ENCODE peak calls at places on chromosomes 1 and 21, in four cellular contexts. One of them, this sample, is unnamed.

GRCh38 chr1:240611619-240612490 is at the start of gene GREM2:
- DNase-seq in activated CD8-positive, alpha-beta memory T cell treated with anti-CD3 and anti-CD28 coated beads for 24 hours: peak
- DNase-seq in hippocampal formation: peak
- DNase-seq in effector CD4-positive, alpha-beta T cell: peak
- DNase-seq in this sample: peak

GRCh38 chr1:203491664-203492485 is 2.1 kb upstream of the OPTC start:
- DNase-seq in activated CD8-positive, alpha-beta memory T cell treated with anti-CD3 and anti-CD28 coated beads for 24 hours: no peak
- DNase-seq in hippocampal formation: peak
- DNase-seq in effector CD4-positive, alpha-beta T cell: no peak
- DNase-seq in this sample: no peak

GRCh38 chr1:112399456-112399855 is 3.4 kb downstream of the CTTNBP2NL start:
- DNase-seq in activated CD8-positive, alpha-beta memory T cell treated with anti-CD3 and anti-CD28 coated beads for 24 hours: no peak
- DNase-seq in hippocampal formation: no peak
- DNase-seq in effector CD4-positive, alpha-beta T cell: no peak
- DNase-seq in this sample: no peak

GRCh38 chr1:33311706-33312412 is 9.0 kb downstream of the A3GALT2 start:
- DNase-seq in activated CD8-positive, alpha-beta memory T cell treated with anti-CD3 and anti-CD28 coated beads for 24 hours: no peak
- DNase-seq in hippocampal formation: no peak
- DNase-seq in effector CD4-positive, alpha-beta T cell: no peak
- DNase-seq in this sample: no peak

GRCh38 chr1:47569681-47570470 is 132.0 kb downstream of the FOXD2 start:
- DNase-seq in activated CD8-positive, alpha-beta memory T cell treated with anti-CD3 and anti-CD28 coated beads for 24 hours: no peak
- DNase-seq in hippocampal formation: no peak
- DNase-seq in effector CD4-positive, alpha-beta T cell: no peak
- DNase-seq in this sample: no peak

GRCh38 chr1:243748706-243749283 is 101.2 kb downstream of the AKT3 start:
- DNase-seq in activated CD8-positive, alpha-beta memory T cell treated with anti-CD3 and anti-CD28 coated beads for 24 hours: no peak
- DNase-seq in hippocampal formation: peak
- DNase-seq in effector CD4-positive, alpha-beta T cell: peak
- DNase-seq in this sample: no peak

GRCh38 chr1:30226648-30227047 is 496.7 kb downstream of the MATN1 start:
- DNase-seq in activated CD8-positive, alpha-beta memory T cell treated with anti-CD3 and anti-CD28 coated beads for 24 hours: no peak
- DNase-seq in hippocampal formation: no peak
- DNase-seq in effector CD4-positive, alpha-beta T cell: no peak
- DNase-seq in this sample: no peak

GRCh38 chr1:94654031-94654430 is 112.5 kb upstream of the F3 start:
- DNase-seq in activated CD8-positive, alpha-beta memory T cell treated with anti-CD3 and anti-CD28 coated beads for 24 hours: no peak
- DNase-seq in hippocampal formation: no peak
- DNase-seq in effector CD4-positive, alpha-beta T cell: no peak
- DNase-seq in this sample: no peak

GRCh38 chr1:30903343-30904034 is 5.1 kb downstream of the SDC3 start:
- DNase-seq in activated CD8-positive, alpha-beta memory T cell treated with anti-CD3 and anti-CD28 coated beads for 24 hours: no peak
- DNase-seq in hippocampal formation: no peak
- DNase-seq in effector CD4-positive, alpha-beta T cell: no peak
- DNase-seq in this sample: no peak

GRCh38 chr1:92701147-92701546 is 83.8 kb downstream of the EVI5 start:
- DNase-seq in activated CD8-positive, alpha-beta memory T cell treated with anti-CD3 and anti-CD28 coated beads for 24 hours: no peak
- DNase-seq in hippocampal formation: no peak
- DNase-seq in effector CD4-positive, alpha-beta T cell: no peak
- DNase-seq in this sample: no peak

GRCh38 chr1:107140703-107141490 is at the start of gene NTNG1:
- DNase-seq in activated CD8-positive, alpha-beta memory T cell treated with anti-CD3 and anti-CD28 coated beads for 24 hours: peak
- DNase-seq in hippocampal formation: no peak
- DNase-seq in effector CD4-positive, alpha-beta T cell: no peak
- DNase-seq in this sample: no peak

GRCh38 chr1:29431138-29431537 is 194.8 kb downstream of the PTPRU start:
- DNase-seq in activated CD8-positive, alpha-beta memory T cell treated with anti-CD3 and anti-CD28 coated beads for 24 hours: no peak
- DNase-seq in hippocampal formation: no peak
- DNase-seq in effector CD4-positive, alpha-beta T cell: no peak
- DNase-seq in this sample: no peak

GRCh38 chr1:177256153-177256814 is 85.5 kb downstream of the BRINP2 start:
- DNase-seq in activated CD8-positive, alpha-beta memory T cell treated with anti-CD3 and anti-CD28 coated beads for 24 hours: no peak
- DNase-seq in hippocampal formation: peak
- DNase-seq in effector CD4-positive, alpha-beta T cell: no peak
- DNase-seq in this sample: no peak

GRCh38 chr1:12488666-12489354 is 129.2 kb downstream of the DHRS3 start:
- DNase-seq in activated CD8-positive, alpha-beta memory T cell treated with anti-CD3 and anti-CD28 coated beads for 24 hours: no peak
- DNase-seq in hippocampal formation: no peak
- DNase-seq in effector CD4-positive, alpha-beta T cell: no peak
- DNase-seq in this sample: no peak

GRCh38 chr1:208222376-208223110 is 21.6 kb downstream of the PLXNA2 start:
- DNase-seq in activated CD8-positive, alpha-beta memory T cell treated with anti-CD3 and anti-CD28 coated beads for 24 hours: no peak
- DNase-seq in hippocampal formation: no peak
- DNase-seq in effector CD4-positive, alpha-beta T cell: no peak
- DNase-seq in this sample: no peak

GRCh38 chr21:7933923-7934322 is 2587.5 kb upstream of the TPTE start:
- DNase-seq in activated CD8-positive, alpha-beta memory T cell treated with anti-CD3 and anti-CD28 coated beads for 24 hours: no peak
- DNase-seq in hippocampal formation: no peak
- DNase-seq in effector CD4-positive, alpha-beta T cell: no peak
- DNase-seq in this sample: no peak

GRCh38 chr1:203289281-203289981 is 15.9 kb upstream of the BTG2 start:
- DNase-seq in activated CD8-positive, alpha-beta memory T cell treated with anti-CD3 and anti-CD28 coated beads for 24 hours: peak
- DNase-seq in hippocampal formation: no peak
- DNase-seq in effector CD4-positive, alpha-beta T cell: peak
- DNase-seq in this sample: peak

GRCh38 chr1:94259635-94260289 is 22.4 kb upstream of the ARHGAP29 start:
- DNase-seq in activated CD8-positive, alpha-beta memory T cell treated with anti-CD3 and anti-CD28 coated beads for 24 hours: no peak
- DNase-seq in hippocampal formation: no peak
- DNase-seq in effector CD4-positive, alpha-beta T cell: no peak
- DNase-seq in this sample: no peak

GRCh38 chr1:208499601-208500000 is 255.4 kb upstream of the PLXNA2 start:
- DNase-seq in activated CD8-positive, alpha-beta memory T cell treated with anti-CD3 and anti-CD28 coated beads for 24 hours: no peak
- DNase-seq in hippocampal formation: no peak
- DNase-seq in effector CD4-positive, alpha-beta T cell: no peak
- DNase-seq in this sample: no peak

GRCh38 chr1:4511374-4511773 is 143.0 kb upstream of the AJAP1 start:
- DNase-seq in activated CD8-positive, alpha-beta memory T cell treated with anti-CD3 and anti-CD28 coated beads for 24 hours: no peak
- DNase-seq in hippocampal formation: no peak
- DNase-seq in effector CD4-positive, alpha-beta T cell: no peak
- DNase-seq in this sample: no peak

GRCh38 chr1:44283524-44284173 is 70.4 kb downstream of the DMAP1 start:
- DNase-seq in activated CD8-positive, alpha-beta memory T cell treated with anti-CD3 and anti-CD28 coated beads for 24 hours: no peak
- DNase-seq in hippocampal formation: no peak
- DNase-seq in effector CD4-positive, alpha-beta T cell: no peak
- DNase-seq in this sample: no peak

GRCh38 chr1:220894924-220895256 is 15.6 kb downstream of the HLX start:
- DNase-seq in activated CD8-positive, alpha-beta memory T cell treated with anti-CD3 and anti-CD28 coated beads for 24 hours: no peak
- DNase-seq in hippocampal formation: no peak
- DNase-seq in effector CD4-positive, alpha-beta T cell: no peak
- DNase-seq in this sample: no peak

GRCh38 chr1:161069731-161070270 is at the start of gene ARHGAP30:
- DNase-seq in activated CD8-positive, alpha-beta memory T cell treated with anti-CD3 and anti-CD28 coated beads for 24 hours: peak
- DNase-seq in hippocampal formation: no peak
- DNase-seq in effector CD4-positive, alpha-beta T cell: peak
- DNase-seq in this sample: peak

GRCh38 chr21:31634993-31635392 is 24.5 kb upstream of the SOD1 start:
- DNase-seq in activated CD8-positive, alpha-beta memory T cell treated with anti-CD3 and anti-CD28 coated beads for 24 hours: no peak
- DNase-seq in hippocampal formation: no peak
- DNase-seq in effector CD4-positive, alpha-beta T cell: no peak
- DNase-seq in this sample: no peak

GRCh38 chr1:116075981-116076380 is 35.2 kb upstream of the MAB21L3 start:
- DNase-seq in activated CD8-positive, alpha-beta memory T cell treated with anti-CD3 and anti-CD28 coated beads for 24 hours: no peak
- DNase-seq in hippocampal formation: no peak
- DNase-seq in effector CD4-positive, alpha-beta T cell: no peak
- DNase-seq in this sample: no peak

GRCh38 chr1:7149080-7149838 is 364.0 kb downstream of the CAMTA1 start:
- DNase-seq in activated CD8-positive, alpha-beta memory T cell treated with anti-CD3 and anti-CD28 coated beads for 24 hours: no peak
- DNase-seq in hippocampal formation: no peak
- DNase-seq in effector CD4-positive, alpha-beta T cell: no peak
- DNase-seq in this sample: no peak

GRCh38 chr1:225808136-225808535 is 1.8 kb upstream of the EPHX1 start:
- DNase-seq in activated CD8-positive, alpha-beta memory T cell treated with anti-CD3 and anti-CD28 coated beads for 24 hours: no peak
- DNase-seq in hippocampal formation: no peak
- DNase-seq in effector CD4-positive, alpha-beta T cell: no peak
- DNase-seq in this sample: no peak

GRCh38 chr1:109821221-109821669 is 57.5 kb upstream of the EPS8L3 start:
- DNase-seq in activated CD8-positive, alpha-beta memory T cell treated with anti-CD3 and anti-CD28 coated beads for 24 hours: no peak
- DNase-seq in hippocampal formation: no peak
- DNase-seq in effector CD4-positive, alpha-beta T cell: no peak
- DNase-seq in this sample: no peak

GRCh38 chr1:9668080-9668479 is 16.5 kb downstream of the PIK3CD start:
- DNase-seq in activated CD8-positive, alpha-beta memory T cell treated with anti-CD3 and anti-CD28 coated beads for 24 hours: no peak
- DNase-seq in hippocampal formation: no peak
- DNase-seq in effector CD4-positive, alpha-beta T cell: no peak
- DNase-seq in this sample: no peak

GRCh38 chr1:59455206-59455605 is 158.3 kb downstream of the FGGY start:
- DNase-seq in activated CD8-positive, alpha-beta memory T cell treated with anti-CD3 and anti-CD28 coated beads for 24 hours: no peak
- DNase-seq in hippocampal formation: no peak
- DNase-seq in effector CD4-positive, alpha-beta T cell: no peak
- DNase-seq in this sample: no peak

GRCh38 chr1:8809342-8809736 is 8.1 kb downstream of the RERE start:
- DNase-seq in activated CD8-positive, alpha-beta memory T cell treated with anti-CD3 and anti-CD28 coated beads for 24 hours: no peak
- DNase-seq in hippocampal formation: no peak
- DNase-seq in effector CD4-positive, alpha-beta T cell: no peak
- DNase-seq in this sample: no peak

GRCh38 chr1:156124557-156125483 is 10.3 kb downstream of the LMNA start:
- DNase-seq in activated CD8-positive, alpha-beta memory T cell treated with anti-CD3 and anti-CD28 coated beads for 24 hours: no peak
- DNase-seq in hippocampal formation: no peak
- DNase-seq in effector CD4-positive, alpha-beta T cell: no peak
- DNase-seq in this sample: peak

GRCh38 chr1:65425697-65426096 is 5.2 kb downstream of the LEPR start:
- DNase-seq in activated CD8-positive, alpha-beta memory T cell treated with anti-CD3 and anti-CD28 coated beads for 24 hours: no peak
- DNase-seq in hippocampal formation: no peak
- DNase-seq in effector CD4-positive, alpha-beta T cell: no peak
- DNase-seq in this sample: no peak

GRCh38 chr1:184854456-184855180 is 100.0 kb upstream of the EDEM3 start:
- DNase-seq in activated CD8-positive, alpha-beta memory T cell treated with anti-CD3 and anti-CD28 coated beads for 24 hours: no peak
- DNase-seq in hippocampal formation: no peak
- DNase-seq in effector CD4-positive, alpha-beta T cell: no peak
- DNase-seq in this sample: no peak

GRCh38 chr1:10252508-10252907 is 42.1 kb downstream of the KIF1B start:
- DNase-seq in activated CD8-positive, alpha-beta memory T cell treated with anti-CD3 and anti-CD28 coated beads for 24 hours: no peak
- DNase-seq in hippocampal formation: no peak
- DNase-seq in effector CD4-positive, alpha-beta T cell: no peak
- DNase-seq in this sample: no peak

GRCh38 chr1:115838805-115839705 is 1.9 kb downstream of the NHLH2 start:
- DNase-seq in activated CD8-positive, alpha-beta memory T cell treated with anti-CD3 and anti-CD28 coated beads for 24 hours: peak
- DNase-seq in hippocampal formation: peak
- DNase-seq in effector CD4-positive, alpha-beta T cell: no peak
- DNase-seq in this sample: no peak

GRCh38 chr1:179091691-179092165 is 9.9 kb downstream of the TOR3A start:
- DNase-seq in activated CD8-positive, alpha-beta memory T cell treated with anti-CD3 and anti-CD28 coated beads for 24 hours: peak
- DNase-seq in hippocampal formation: no peak
- DNase-seq in effector CD4-positive, alpha-beta T cell: no peak
- DNase-seq in this sample: no peak

GRCh38 chr1:92804721-92805169 is 19.8 kb upstream of the EVI5 start:
- DNase-seq in activated CD8-positive, alpha-beta memory T cell treated with anti-CD3 and anti-CD28 coated beads for 24 hours: no peak
- DNase-seq in hippocampal formation: peak
- DNase-seq in effector CD4-positive, alpha-beta T cell: no peak
- DNase-seq in this sample: no peak

GRCh38 chr1:20615946-20616345 is 17.3 kb upstream of the PINK1 start:
- DNase-seq in activated CD8-positive, alpha-beta memory T cell treated with anti-CD3 and anti-CD28 coated beads for 24 hours: no peak
- DNase-seq in hippocampal formation: no peak
- DNase-seq in effector CD4-positive, alpha-beta T cell: no peak
- DNase-seq in this sample: no peak

GRCh38 chr1:233664254-233664653 is 50.3 kb downstream of the KCNK1 start:
- DNase-seq in activated CD8-positive, alpha-beta memory T cell treated with anti-CD3 and anti-CD28 coated beads for 24 hours: no peak
- DNase-seq in hippocampal formation: no peak
- DNase-seq in effector CD4-positive, alpha-beta T cell: no peak
- DNase-seq in this sample: no peak

This sample was measured in T-helper 9 cell.